ENCODE peak calls at places on chromosomes 11 and 22, in seven cellular contexts. One of them, this sample, is unnamed. For H3K36me3 and H3K4me1, the result is how much of the 10 kb centered on the place peaks cover.

GRCh38 chr11:68036717-68037239 is 2.0 kb upstream of the TCIRG1 start:
- DNase-seq in ovary: no peak
- DNase-seq in thyroid gland: peak
- DNase-seq in left ventricle myocardium inferior: peak
- DNase-seq in colonic mucosa: no peak
- DNase-seq in OCI-LY7: no peak
- DNase-seq in Peyer's patch: peak
- DNase-seq in this sample: no peak

GRCh38 chr11:130671801-130672700 is 223.6 kb downstream of the ADAMTS15 start:
- DNase-seq in left ventricle myocardium inferior: peak
- DNase-seq in Peyer's patch: no peak
- DNase-seq in ovary: peak
- DNase-seq in colonic mucosa: peak
- DNase-seq in thyroid gland: peak
- DNase-seq in OCI-LY7: no peak
- DNase-seq in this sample: peak

GRCh38 chr11:77467233-77467632 is 6.7 kb downstream of the PAK1 start:
- DNase-seq in Peyer's patch: no peak
- DNase-seq in OCI-LY7: no peak
- DNase-seq in left ventricle myocardium inferior: no peak
- DNase-seq in thyroid gland: no peak
- DNase-seq in ovary: no peak
- DNase-seq in colonic mucosa: no peak
- DNase-seq in this sample: no peak

GRCh38 chr11:36002196-36002595 is 58.3 kb downstream of the LDLRAD3 start:
- DNase-seq in ovary: no peak
- DNase-seq in Peyer's patch: no peak
- DNase-seq in OCI-LY7: no peak
- DNase-seq in colonic mucosa: no peak
- DNase-seq in left ventricle myocardium inferior: no peak
- DNase-seq in thyroid gland: no peak
- DNase-seq in this sample: no peak

GRCh38 chr11:101195294-101195693 is 65.7 kb upstream of the PGR start:
- DNase-seq in ovary: no peak
- DNase-seq in thyroid gland: no peak
- DNase-seq in left ventricle myocardium inferior: no peak
- DNase-seq in OCI-LY7: no peak
- DNase-seq in colonic mucosa: no peak
- DNase-seq in Peyer's patch: no peak
- DNase-seq in this sample: no peak

GRCh38 chr11:100687630-100688395 is 725 bp downstream of the ARHGAP42 start:
- DNase-seq in OCI-LY7: no peak
- DNase-seq in left ventricle myocardium inferior: peak
- DNase-seq in ovary: peak
- DNase-seq in thyroid gland: peak
- DNase-seq in colonic mucosa: peak
- DNase-seq in Peyer's patch: peak
- DNase-seq in this sample: peak

GRCh38 chr11:43376594-43376993 is 17.9 kb downstream of the TTC17 start:
- DNase-seq in left ventricle myocardium inferior: no peak
- DNase-seq in ovary: no peak
- DNase-seq in Peyer's patch: no peak
- DNase-seq in OCI-LY7: no peak
- DNase-seq in colonic mucosa: no peak
- DNase-seq in thyroid gland: no peak
- DNase-seq in this sample: no peak

GRCh38 chr11:5608778-5609177 is 12.3 kb downstream of the TRIM6 start:
- DNase-seq in colonic mucosa: no peak
- DNase-seq in ovary: no peak
- DNase-seq in OCI-LY7: no peak
- DNase-seq in thyroid gland: no peak
- DNase-seq in Peyer's patch: no peak
- DNase-seq in left ventricle myocardium inferior: no peak
- DNase-seq in this sample: no peak

GRCh38 chr11:102946237-102946636 is 9.3 kb downstream of the MMP13 start:
- DNase-seq in Peyer's patch: no peak
- DNase-seq in left ventricle myocardium inferior: no peak
- DNase-seq in colonic mucosa: no peak
- DNase-seq in OCI-LY7: no peak
- DNase-seq in ovary: no peak
- DNase-seq in thyroid gland: no peak
- DNase-seq in this sample: no peak

GRCh38 chr22:22920104-22920654 is 32.6 kb downstream of the IGLL5 start:
- DNase-seq in ovary: no peak
- DNase-seq in OCI-LY7: no peak
- DNase-seq in left ventricle myocardium inferior: no peak
- DNase-seq in colonic mucosa: no peak
- DNase-seq in thyroid gland: no peak
- DNase-seq in Peyer's patch: no peak
- DNase-seq in this sample: no peak

GRCh38 chr11:27971256-27971655 is 136.7 kb downstream of the KIF18A start:
- DNase-seq in OCI-LY7: no peak
- DNase-seq in left ventricle myocardium inferior: no peak
- DNase-seq in colonic mucosa: no peak
- DNase-seq in Peyer's patch: no peak
- DNase-seq in ovary: no peak
- DNase-seq in thyroid gland: no peak
- DNase-seq in this sample: no peak

GRCh38 chr11:61037694-61038093 is 64.6 kb upstream of the CD5 start:
- DNase-seq in ovary: no peak
- DNase-seq in left ventricle myocardium inferior: peak
- DNase-seq in OCI-LY7: no peak
- DNase-seq in thyroid gland: peak
- DNase-seq in colonic mucosa: no peak
- DNase-seq in Peyer's patch: no peak
- DNase-seq in this sample: no peak

GRCh38 chr11:65873280-65874156 is 918 bp upstream of the EFEMP2 start:
- DNase-seq in thyroid gland: peak
- DNase-seq in Peyer's patch: peak
- DNase-seq in OCI-LY7: peak
- DNase-seq in left ventricle myocardium inferior: peak
- DNase-seq in ovary: peak
- DNase-seq in colonic mucosa: peak
- DNase-seq in this sample: peak

GRCh38 chr11:8329961-8330361 is 66.3 kb upstream of the LMO1 start:
- DNase-seq in left ventricle myocardium inferior: no peak
- DNase-seq in OCI-LY7: no peak
- DNase-seq in ovary: no peak
- DNase-seq in colonic mucosa: no peak
- DNase-seq in Peyer's patch: no peak
- DNase-seq in thyroid gland: no peak
- DNase-seq in this sample: no peak

GRCh38 chr11:70729949-70730348 is 331.6 kb downstream of the CTTN start:
- DNase-seq in OCI-LY7: no peak
- DNase-seq in thyroid gland: no peak
- DNase-seq in Peyer's patch: no peak
- DNase-seq in colonic mucosa: no peak
- DNase-seq in left ventricle myocardium inferior: no peak
- DNase-seq in ovary: no peak
- DNase-seq in this sample: no peak

GRCh38 chr22:40043086-40043485 is 48.3 kb downstream of the FAM83F start:
- DNase-seq in colonic mucosa: no peak
- DNase-seq in left ventricle myocardium inferior: no peak
- DNase-seq in ovary: peak
- DNase-seq in thyroid gland: peak
- DNase-seq in OCI-LY7: no peak
- DNase-seq in Peyer's patch: no peak
- DNase-seq in this sample: peak

GRCh38 chr11:10524471-10524870 is 16.5 kb downstream of the RNF141 start:
- DNase-seq in thyroid gland: no peak
- DNase-seq in colonic mucosa: no peak
- DNase-seq in left ventricle myocardium inferior: no peak
- DNase-seq in OCI-LY7: no peak
- DNase-seq in Peyer's patch: no peak
- DNase-seq in ovary: no peak
- DNase-seq in this sample: no peak
- H3K36me3 ChIP-seq in thyroid gland: under half
- H3K36me3 ChIP-seq in colonic mucosa: under half
- H3K36me3 ChIP-seq in left ventricle myocardium inferior: half or more
- H3K36me3 ChIP-seq in OCI-LY7: under half
- H3K36me3 ChIP-seq in Peyer's patch: under half
- H3K36me3 ChIP-seq in ovary: under half
- H3K36me3 ChIP-seq in this sample: under half

GRCh38 chr11:34787899-34788298 is 128.3 kb downstream of the APIP start:
- DNase-seq in colonic mucosa: no peak
- DNase-seq in OCI-LY7: no peak
- DNase-seq in thyroid gland: no peak
- DNase-seq in left ventricle myocardium inferior: no peak
- DNase-seq in ovary: no peak
- DNase-seq in Peyer's patch: no peak
- DNase-seq in this sample: no peak
- H3K4me1 ChIP-seq in colonic mucosa: under half
- H3K4me1 ChIP-seq in OCI-LY7: under half
- H3K4me1 ChIP-seq in thyroid gland: under half
- H3K4me1 ChIP-seq in left ventricle myocardium inferior: under half
- H3K4me1 ChIP-seq in ovary: under half
- H3K4me1 ChIP-seq in Peyer's patch: under half
- H3K4me1 ChIP-seq in this sample: under half

DNA sequence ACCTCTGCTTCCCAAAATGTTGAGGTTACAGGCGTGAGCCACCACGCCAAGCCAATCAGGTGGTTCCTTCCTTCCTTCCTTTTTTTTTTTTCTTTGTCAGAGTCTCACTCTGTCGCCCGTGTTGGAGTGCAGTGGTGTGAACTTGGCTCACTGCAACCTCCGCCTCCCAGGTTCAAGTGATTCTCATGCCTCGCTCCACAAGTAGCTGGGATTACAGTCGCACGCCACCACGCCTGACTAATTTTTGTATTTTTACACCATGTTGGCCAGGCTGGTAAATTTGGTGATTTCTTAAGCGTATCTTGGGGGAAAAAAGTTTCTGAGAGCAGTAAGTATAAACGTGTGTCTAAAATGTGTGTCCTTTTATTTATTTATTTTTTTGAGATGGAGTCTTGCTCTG is 18.2 kb upstream of the SPINDOC start:
- DNase-seq in thyroid gland: peak
- DNase-seq in colonic mucosa: no peak
- DNase-seq in ovary: no peak
- DNase-seq in left ventricle myocardium inferior: no peak
- DNase-seq in Peyer's patch: no peak
- DNase-seq in OCI-LY7: no peak
- DNase-seq in this sample: no peak
- H3K36me3 ChIP-seq in thyroid gland: under half
- H3K36me3 ChIP-seq in colonic mucosa: under half
- H3K36me3 ChIP-seq in ovary: under half
- H3K36me3 ChIP-seq in left ventricle myocardium inferior: under half
- H3K36me3 ChIP-seq in Peyer's patch: under half
- H3K36me3 ChIP-seq in OCI-LY7: under half
- H3K36me3 ChIP-seq in this sample: under half

GRCh38 chr11:128022007-128022368 is 565.4 kb downstream of the ETS1 start:
- DNase-seq in Peyer's patch: no peak
- DNase-seq in OCI-LY7: no peak
- DNase-seq in ovary: no peak
- DNase-seq in colonic mucosa: no peak
- DNase-seq in left ventricle myocardium inferior: no peak
- DNase-seq in thyroid gland: no peak
- DNase-seq in this sample: no peak

GRCh38 chr11:128021304-128022006 is 565.9 kb downstream of the ETS1 start:
- DNase-seq in thyroid gland: no peak
- DNase-seq in left ventricle myocardium inferior: no peak
- DNase-seq in ovary: no peak
- DNase-seq in OCI-LY7: no peak
- DNase-seq in Peyer's patch: no peak
- DNase-seq in colonic mucosa: no peak
- DNase-seq in this sample: no peak

GRCh38 chr11:128022761-128023160 is 564.6 kb downstream of the ETS1 start:
- DNase-seq in colonic mucosa: no peak
- DNase-seq in Peyer's patch: no peak
- DNase-seq in thyroid gland: no peak
- DNase-seq in ovary: no peak
- DNase-seq in OCI-LY7: no peak
- DNase-seq in left ventricle myocardium inferior: no peak
- DNase-seq in this sample: no peak

GRCh38 chr11:128018692-128019091 is 568.7 kb downstream of the ETS1 start:
- DNase-seq in Peyer's patch: no peak
- DNase-seq in colonic mucosa: no peak
- DNase-seq in thyroid gland: no peak
- DNase-seq in left ventricle myocardium inferior: no peak
- DNase-seq in OCI-LY7: no peak
- DNase-seq in ovary: no peak
- DNase-seq in this sample: no peak
- H3K4me1 ChIP-seq in Peyer's patch: under half
- H3K4me1 ChIP-seq in colonic mucosa: under half
- H3K4me1 ChIP-seq in thyroid gland: under half
- H3K4me1 ChIP-seq in left ventricle myocardium inferior: under half
- H3K4me1 ChIP-seq in OCI-LY7: under half
- H3K4me1 ChIP-seq in ovary: under half
- H3K4me1 ChIP-seq in this sample: under half

DNA sequence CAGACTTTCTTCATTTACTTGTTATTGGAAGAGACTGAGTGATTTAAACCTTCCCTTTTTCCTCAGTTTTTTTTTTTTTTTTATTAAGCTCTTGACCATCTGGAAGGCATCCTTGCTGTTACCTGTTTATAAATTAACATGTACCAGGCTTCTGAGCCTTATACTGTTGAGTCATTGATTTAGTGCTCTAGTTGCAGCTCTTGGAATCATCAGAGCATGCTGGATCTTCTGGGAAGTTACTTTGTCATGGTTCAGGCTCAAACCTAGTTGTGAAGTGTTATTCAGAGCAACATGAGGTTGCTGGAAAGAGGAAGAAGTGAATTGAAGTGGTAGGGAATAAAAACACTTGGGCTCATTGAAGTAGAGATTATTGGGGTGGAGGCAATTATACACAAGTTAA is 6.3 kb downstream of the ZDHHC5 start:
- DNase-seq in thyroid gland: no peak
- DNase-seq in colonic mucosa: no peak
- DNase-seq in ovary: no peak
- DNase-seq in OCI-LY7: no peak
- DNase-seq in left ventricle myocardium inferior: no peak
- DNase-seq in Peyer's patch: no peak
- DNase-seq in this sample: no peak
- H3K36me3 ChIP-seq in thyroid gland: under half
- H3K36me3 ChIP-seq in colonic mucosa: under half
- H3K36me3 ChIP-seq in ovary: under half
- H3K36me3 ChIP-seq in OCI-LY7: half or more
- H3K36me3 ChIP-seq in left ventricle myocardium inferior: under half
- H3K36me3 ChIP-seq in Peyer's patch: under half
- H3K36me3 ChIP-seq in this sample: under half

GRCh38 chr11:83881428-83881827 is 595.3 kb upstream of the CCDC90B start:
- DNase-seq in ovary: no peak
- DNase-seq in colonic mucosa: no peak
- DNase-seq in left ventricle myocardium inferior: no peak
- DNase-seq in Peyer's patch: no peak
- DNase-seq in thyroid gland: no peak
- DNase-seq in OCI-LY7: no peak
- DNase-seq in this sample: no peak
- H3K4me1 ChIP-seq in ovary: under half
- H3K4me1 ChIP-seq in colonic mucosa: under half
- H3K4me1 ChIP-seq in left ventricle myocardium inferior: under half
- H3K4me1 ChIP-seq in Peyer's patch: under half
- H3K4me1 ChIP-seq in thyroid gland: under half
- H3K4me1 ChIP-seq in OCI-LY7: under half
- H3K4me1 ChIP-seq in this sample: under half

This sample was measured in uterus.